ENCODE peak calls at places on chromosomes 16 and 17, in five cellular contexts. One of them, this sample, is unnamed.

GRCh38 chr16:27737513-27737912 is 187.6 kb downstream of the KATNIP start:
- DNase-seq in brain microvascular endothelial cell: no peak
- DNase-seq in CD8-positive, alpha-beta memory T cell: no peak
- DNase-seq in mesendoderm: no peak
- DNase-seq in H7: no peak
- DNase-seq in this sample: no peak

GRCh38 chr16:82456683-82457082 is 170.1 kb upstream of the CDH13 start:
- DNase-seq in H7: peak
- DNase-seq in CD8-positive, alpha-beta memory T cell: peak
- DNase-seq in mesendoderm: peak
- DNase-seq in brain microvascular endothelial cell: peak
- DNase-seq in this sample: no peak

GRCh38 chr17:79668344-79669250 is 57.7 kb upstream of the RBFOX3 start:
- DNase-seq in brain microvascular endothelial cell: no peak
- DNase-seq in H7: no peak
- DNase-seq in CD8-positive, alpha-beta memory T cell: no peak
- DNase-seq in mesendoderm: peak
- DNase-seq in this sample: no peak

GRCh38 chr17:34610038-34610437 is 30.7 kb downstream of the TMEM132E start:
- DNase-seq in brain microvascular endothelial cell: no peak
- DNase-seq in CD8-positive, alpha-beta memory T cell: no peak
- DNase-seq in mesendoderm: peak
- DNase-seq in H7: no peak
- DNase-seq in this sample: no peak

GRCh38 chr17:60392845-60393702 is 1.1 kb upstream of the USP32 start:
- DNase-seq in CD8-positive, alpha-beta memory T cell: peak
- DNase-seq in brain microvascular endothelial cell: peak
- DNase-seq in mesendoderm: peak
- DNase-seq in H7: no peak
- DNase-seq in this sample: no peak

GRCh38 chr17:36936455-36936934 is 780 bp upstream of the LHX1 start:
- DNase-seq in H7: peak
- DNase-seq in brain microvascular endothelial cell: no peak
- DNase-seq in CD8-positive, alpha-beta memory T cell: no peak
- DNase-seq in mesendoderm: peak
- DNase-seq in this sample: no peak

GRCh38 chr16:75267631-75268264 is 16.3 kb upstream of the BCAR1 start:
- DNase-seq in brain microvascular endothelial cell: no peak
- DNase-seq in CD8-positive, alpha-beta memory T cell: no peak
- DNase-seq in mesendoderm: peak
- DNase-seq in H7: peak
- DNase-seq in this sample: no peak

GRCh38 chr17:67139289-67139688 is 94.9 kb downstream of the CACNG1 start:
- DNase-seq in CD8-positive, alpha-beta memory T cell: no peak
- DNase-seq in brain microvascular endothelial cell: no peak
- DNase-seq in H7: no peak
- DNase-seq in mesendoderm: no peak
- DNase-seq in this sample: no peak

GRCh38 chr16:48963901-48964615 is 317.6 kb downstream of the CBLN1 start:
- DNase-seq in brain microvascular endothelial cell: no peak
- DNase-seq in H7: no peak
- DNase-seq in mesendoderm: peak
- DNase-seq in CD8-positive, alpha-beta memory T cell: no peak
- DNase-seq in this sample: no peak

GRCh38 chr16:84976644-84977400 is 34.5 kb downstream of the ZDHHC7 start:
- DNase-seq in brain microvascular endothelial cell: no peak
- DNase-seq in CD8-positive, alpha-beta memory T cell: no peak
- DNase-seq in mesendoderm: no peak
- DNase-seq in H7: no peak
- DNase-seq in this sample: no peak

GRCh38 chr17:55053855-55054254 is 85.3 kb downstream of the STXBP4 start:
- DNase-seq in mesendoderm: peak
- DNase-seq in H7: no peak
- DNase-seq in brain microvascular endothelial cell: no peak
- DNase-seq in CD8-positive, alpha-beta memory T cell: no peak
- DNase-seq in this sample: no peak

GRCh38 chr17:40511667-40512221 is 10.3 kb upstream of the TNS4 start:
- DNase-seq in mesendoderm: no peak
- DNase-seq in brain microvascular endothelial cell: no peak
- DNase-seq in H7: no peak
- DNase-seq in CD8-positive, alpha-beta memory T cell: no peak
- DNase-seq in this sample: no peak

GRCh38 chr16:83807710-83808572 is at the start of gene HSBP1:
- DNase-seq in brain microvascular endothelial cell: peak
- DNase-seq in mesendoderm: peak
- DNase-seq in H7: peak
- DNase-seq in CD8-positive, alpha-beta memory T cell: peak
- DNase-seq in this sample: peak

GRCh38 chr16:52450906-52451305 is 96.0 kb downstream of the TOX3 start:
- DNase-seq in brain microvascular endothelial cell: no peak
- DNase-seq in mesendoderm: no peak
- DNase-seq in H7: no peak
- DNase-seq in CD8-positive, alpha-beta memory T cell: no peak
- DNase-seq in this sample: no peak

GRCh38 chr17:5540321-5540720 is 44.0 kb downstream of the NLRP1 start:
- DNase-seq in CD8-positive, alpha-beta memory T cell: no peak
- DNase-seq in H7: no peak
- DNase-seq in mesendoderm: no peak
- DNase-seq in brain microvascular endothelial cell: no peak
- DNase-seq in this sample: no peak

GRCh38 chr16:15511759-15512487 is 77.5 kb downstream of the BMERB1 start:
- DNase-seq in mesendoderm: no peak
- DNase-seq in H7: no peak
- DNase-seq in brain microvascular endothelial cell: no peak
- DNase-seq in CD8-positive, alpha-beta memory T cell: no peak
- DNase-seq in this sample: no peak

GRCh38 chr16:58127033-58127556 is 2.1 kb downstream of the CFAP20 start:
- DNase-seq in H7: no peak
- DNase-seq in CD8-positive, alpha-beta memory T cell: no peak
- DNase-seq in mesendoderm: peak
- DNase-seq in brain microvascular endothelial cell: peak
- DNase-seq in this sample: no peak

GRCh38 chr17:80220709-80221215 is 535 bp downstream of the SLC26A11 start:
- DNase-seq in H7: no peak
- DNase-seq in brain microvascular endothelial cell: no peak
- DNase-seq in mesendoderm: peak
- DNase-seq in CD8-positive, alpha-beta memory T cell: no peak
- DNase-seq in this sample: no peak

GRCh38 chr17:35447494-35447893 is 1.1 kb downstream of the SLFN13 start:
- DNase-seq in brain microvascular endothelial cell: no peak
- DNase-seq in H7: peak
- DNase-seq in mesendoderm: no peak
- DNase-seq in CD8-positive, alpha-beta memory T cell: no peak
- DNase-seq in this sample: no peak

GRCh38 chr17:38455288-38455915 is 27.1 kb downstream of the ARHGAP23 start:
- DNase-seq in H7: peak
- DNase-seq in CD8-positive, alpha-beta memory T cell: no peak
- DNase-seq in brain microvascular endothelial cell: no peak
- DNase-seq in mesendoderm: peak
- DNase-seq in this sample: no peak

GRCh38 chr17:12683299-12683698 is 17.6 kb downstream of the MYOCD start:
- DNase-seq in CD8-positive, alpha-beta memory T cell: no peak
- DNase-seq in mesendoderm: no peak
- DNase-seq in brain microvascular endothelial cell: no peak
- DNase-seq in H7: no peak
- DNase-seq in this sample: no peak

GRCh38 chr17:12680407-12680897 is 14.8 kb downstream of the MYOCD start:
- DNase-seq in mesendoderm: no peak
- DNase-seq in brain microvascular endothelial cell: no peak
- DNase-seq in CD8-positive, alpha-beta memory T cell: no peak
- DNase-seq in H7: peak
- DNase-seq in this sample: no peak

GRCh38 chr17:12686486-12686885 is 20.8 kb downstream of the MYOCD start:
- DNase-seq in CD8-positive, alpha-beta memory T cell: no peak
- DNase-seq in brain microvascular endothelial cell: no peak
- DNase-seq in H7: no peak
- DNase-seq in mesendoderm: no peak
- DNase-seq in this sample: no peak

GRCh38 chr17:12680993-12681392 is 15.3 kb downstream of the MYOCD start:
- DNase-seq in CD8-positive, alpha-beta memory T cell: no peak
- DNase-seq in H7: no peak
- DNase-seq in brain microvascular endothelial cell: no peak
- DNase-seq in mesendoderm: no peak
- DNase-seq in this sample: no peak
- H3K4me3 ChIP-seq in CD8-positive, alpha-beta memory T cell: no peak
- H3K4me3 ChIP-seq in H7: no peak
- H3K4me3 ChIP-seq in brain microvascular endothelial cell: no peak
- H3K4me3 ChIP-seq in mesendoderm: no peak
- H3K4me3 ChIP-seq in this sample: no peak

DNA sequence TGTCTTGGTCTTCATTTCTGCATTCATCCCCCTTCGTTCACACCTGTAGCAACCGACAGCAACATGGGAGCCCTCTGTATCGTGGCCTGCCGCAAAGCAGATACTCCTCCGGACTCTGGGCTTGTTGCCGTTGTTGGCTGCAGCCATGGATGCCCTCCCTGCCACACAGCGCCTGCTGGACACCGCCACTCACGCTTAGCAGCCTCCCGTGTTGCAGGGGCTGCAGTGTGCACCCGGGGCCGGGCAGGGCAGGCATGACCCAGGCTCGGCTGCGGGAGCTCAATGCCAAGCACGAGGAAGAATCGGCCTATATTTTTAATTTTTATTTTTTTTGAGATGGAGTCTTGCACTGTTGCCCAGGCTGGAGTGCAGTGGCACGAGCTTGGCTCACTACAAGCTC is 34.9 kb upstream of the ZNF629 start:
- DNase-seq in H7: no peak
- DNase-seq in mesendoderm: no peak
- DNase-seq in brain microvascular endothelial cell: no peak
- DNase-seq in CD8-positive, alpha-beta memory T cell: no peak
- DNase-seq in this sample: no peak
- H3K4me3 ChIP-seq in H7: no peak
- H3K4me3 ChIP-seq in mesendoderm: no peak
- H3K4me3 ChIP-seq in brain microvascular endothelial cell: no peak
- H3K4me3 ChIP-seq in CD8-positive, alpha-beta memory T cell: no peak
- H3K4me3 ChIP-seq in this sample: no peak

GRCh38 chr17:76972046-76972641 is 103.9 kb downstream of the MGAT5B start:
- DNase-seq in H7: no peak
- DNase-seq in brain microvascular endothelial cell: no peak
- DNase-seq in CD8-positive, alpha-beta memory T cell: no peak
- DNase-seq in mesendoderm: peak
- DNase-seq in this sample: no peak

GRCh38 chr17:76966486-76967181 is 98.4 kb downstream of the MGAT5B start:
- DNase-seq in brain microvascular endothelial cell: no peak
- DNase-seq in CD8-positive, alpha-beta memory T cell: no peak
- DNase-seq in mesendoderm: no peak
- DNase-seq in H7: no peak
- DNase-seq in this sample: no peak

GRCh38 chr17:76968707-76969597 is 100.7 kb downstream of the MGAT5B start:
- DNase-seq in CD8-positive, alpha-beta memory T cell: peak
- DNase-seq in mesendoderm: peak
- DNase-seq in brain microvascular endothelial cell: no peak
- DNase-seq in H7: peak
- DNase-seq in this sample: no peak

GRCh38 chr17:76967762-76968161 is 99.6 kb downstream of the MGAT5B start:
- DNase-seq in brain microvascular endothelial cell: no peak
- DNase-seq in CD8-positive, alpha-beta memory T cell: no peak
- DNase-seq in H7: no peak
- DNase-seq in mesendoderm: no peak
- DNase-seq in this sample: no peak

DNA sequence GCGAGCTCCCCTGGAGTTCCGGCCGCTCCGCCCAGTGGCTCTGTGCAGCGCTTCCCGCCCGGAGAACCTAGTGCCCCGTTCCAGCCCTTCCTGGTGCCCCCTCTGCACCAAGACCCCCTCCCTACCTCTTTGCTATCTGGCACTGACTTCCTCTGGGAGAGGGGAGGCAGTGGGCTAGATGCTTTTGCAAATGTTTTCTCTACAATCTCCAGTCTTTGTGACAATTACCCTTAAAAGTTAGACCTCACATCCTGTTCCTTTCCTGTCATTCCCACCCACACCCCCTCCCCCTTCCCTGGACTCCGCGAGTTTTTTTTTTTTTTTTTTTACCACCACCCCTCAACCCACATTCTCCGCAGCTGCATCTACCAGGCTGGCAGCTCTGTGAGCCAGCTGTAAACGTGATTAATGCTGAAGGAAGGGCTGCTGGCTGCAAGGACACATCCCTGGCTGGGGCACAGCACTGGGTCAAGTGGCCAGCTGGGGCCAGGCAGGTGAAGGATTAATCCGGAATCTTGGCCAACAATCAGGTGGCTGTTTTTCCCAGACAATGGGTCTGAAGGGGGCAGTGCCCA is 101.5 kb downstream of the MGAT5B start:
- DNase-seq in H7: peak
- DNase-seq in mesendoderm: no peak
- DNase-seq in brain microvascular endothelial cell: no peak
- DNase-seq in CD8-positive, alpha-beta memory T cell: no peak
- DNase-seq in this sample: no peak
- H3K4me3 ChIP-seq in H7: peak
- H3K4me3 ChIP-seq in mesendoderm: no peak
- H3K4me3 ChIP-seq in brain microvascular endothelial cell: no peak
- H3K4me3 ChIP-seq in CD8-positive, alpha-beta memory T cell: peak
- H3K4me3 ChIP-seq in this sample: no peak

GRCh38 chr17:20999044-20999573 is 43.7 kb downstream of the USP22 start:
- DNase-seq in H7: no peak
- DNase-seq in brain microvascular endothelial cell: peak
- DNase-seq in mesendoderm: no peak
- DNase-seq in CD8-positive, alpha-beta memory T cell: no peak
- DNase-seq in this sample: no peak
- H3K4me3 ChIP-seq in H7: no peak
- H3K4me3 ChIP-seq in brain microvascular endothelial cell: no peak
- H3K4me3 ChIP-seq in mesendoderm: no peak
- H3K4me3 ChIP-seq in CD8-positive, alpha-beta memory T cell: no peak
- H3K4me3 ChIP-seq in this sample: no peak

DNA sequence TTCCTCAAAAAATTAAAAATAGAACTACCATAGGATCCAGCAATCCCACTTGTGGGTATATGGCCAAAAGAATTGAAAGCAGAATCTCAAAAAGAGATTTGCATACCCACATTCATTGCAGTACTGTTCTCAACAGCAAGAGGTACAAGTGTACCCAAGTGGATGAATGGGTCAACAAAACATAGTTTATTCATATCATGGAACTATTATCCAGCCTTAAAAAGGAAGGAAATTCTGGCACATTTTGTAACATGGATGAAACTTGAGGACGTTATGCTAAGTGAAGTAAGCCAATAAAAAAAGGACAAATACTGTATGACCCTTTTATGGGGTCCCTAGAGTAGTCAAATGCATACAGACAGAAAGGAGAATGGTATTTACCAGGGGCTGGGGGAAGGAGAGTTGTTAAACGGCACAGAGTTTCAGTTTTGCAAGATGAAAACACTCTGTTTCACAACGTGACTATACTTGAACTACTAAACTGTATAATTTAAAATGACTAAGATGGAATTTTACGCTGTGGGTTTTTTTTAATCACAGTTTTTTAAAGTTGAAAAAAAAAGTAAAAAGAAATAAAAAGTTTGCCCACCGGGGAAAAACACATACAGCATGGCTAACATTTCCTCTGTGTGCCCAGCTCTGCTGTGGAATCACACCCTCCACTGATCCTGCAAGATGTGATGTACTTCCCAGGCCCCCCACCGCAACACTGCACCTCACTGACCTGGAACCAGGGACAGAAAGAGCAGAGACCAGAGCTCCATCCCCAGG is 6.1 kb downstream of the TVP23A start:
- DNase-seq in H7: no peak
- DNase-seq in CD8-positive, alpha-beta memory T cell: no peak
- DNase-seq in mesendoderm: no peak
- DNase-seq in brain microvascular endothelial cell: no peak
- DNase-seq in this sample: no peak
- H3K4me3 ChIP-seq in H7: no peak
- H3K4me3 ChIP-seq in CD8-positive, alpha-beta memory T cell: no peak
- H3K4me3 ChIP-seq in mesendoderm: no peak
- H3K4me3 ChIP-seq in brain microvascular endothelial cell: no peak
- H3K4me3 ChIP-seq in this sample: no peak

This sample was measured in esophagus squamous epithelium.